ENCODE peak calls at places on chromosomes 12 and 14, in seven cellular contexts. E, W, A, V, O, X and F are unnamed samples.

GRCh38 chr12:110337912-110338710 is 57.1 kb downstream of the ATP2A2 start:
- DNase-seq in E (no peak), X (no peak), V (peak), O (no peak), W (no peak), A (no peak), F (no peak)

GRCh38 chr12:31033681-31034080 is 40.0 kb upstream of the DDX11 start:
- DNase-seq in V (no peak), A (no peak), W (no peak), O (no peak), E (no peak), X (no peak), F (no peak)

GRCh38 chr14:21997300-21997699 is 323.7 kb upstream of the OR4E1 start:
- DNase-seq in O (peak), A (no peak), E (no peak), X (no peak), V (peak), W (peak), F (peak)

GRCh38 chr14:49173765-49174373 is 412.3 kb downstream of the RPS29 start:
- DNase-seq in V (peak), E (peak), A (peak), O (peak), W (peak), X (peak), F (peak)

GRCh38 chr14:67522270-67522669 is 10.8 kb upstream of the PLEKHH1 start:
- DNase-seq in E (no peak), W (no peak), V (no peak), O (no peak), X (no peak), A (no peak), F (no peak)

GRCh38 chr12:14948672-14949071 is 10.3 kb upstream of the ERP27 start:
- DNase-seq in E (peak), O (no peak), X (no peak), V (no peak), W (no peak), A (no peak), F (peak)

GRCh38 chr12:92621833-92622232 is 81.0 kb upstream of the PLEKHG7 start:
- DNase-seq in A (no peak), V (no peak), E (no peak), X (no peak), O (no peak), W (no peak), F (no peak)

GRCh38 chr14:55545779-55546178 is 34.2 kb upstream of the KTN1 start:
- DNase-seq in O (no peak), X (no peak), W (no peak), E (no peak), A (no peak), V (no peak), F (no peak)

GRCh38 chr12:74903522-74903921 is 306.1 kb downstream of the KCNC2 start:
- DNase-seq in W (peak), V (peak), O (peak), E (no peak), X (peak), A (no peak), F (peak)

GRCh38 chr12:94149781-94150482 is 1.6 kb downstream of the PLXNC1 start:
- DNase-seq in O (no peak), E (no peak), X (no peak), W (peak), A (no peak), V (no peak), F (no peak)

GRCh38 chr12:6684609-6685008 is 4.6 kb downstream of the ZNF384 start:
- DNase-seq in W (peak), A (peak), O (peak), V (peak), E (no peak), X (no peak), F (peak)

GRCh38 chr12:105334001-105334400 is 3.5 kb downstream of the C12orf75 start:
- DNase-seq in A (no peak), E (no peak), X (no peak), W (no peak), O (no peak), V (no peak), F (peak)

GRCh38 chr12:116539905-116540482 is 19.2 kb upstream of the MAP1LC3B2 start:
- DNase-seq in W (peak), E (no peak), V (no peak), O (no peak), A (no peak), X (no peak), F (no peak)

GRCh38 chr12:44835641-44836379 is 40.3 kb downstream of the NELL2 start:
- DNase-seq in V (no peak), O (no peak), W (no peak), E (no peak), A (no peak), X (no peak), F (no peak)

GRCh38 chr14:100446572-100446971 is 123.4 kb downstream of the SLC25A47 start:
- DNase-seq in A (peak), V (no peak), X (peak), W (peak), E (no peak), O (no peak), F (peak)

GRCh38 chr12:13203028-13203922 is 6.7 kb downstream of the EMP1 start:
- DNase-seq in A (no peak), X (peak), V (no peak), W (peak), E (no peak), O (no peak), F (no peak)

GRCh38 chr14:61749867-61750266 is 12.4 kb upstream of the SNAPC1 start:
- DNase-seq in V (peak), O (no peak), A (peak), E (no peak), X (no peak), W (no peak), F (peak)

GRCh38 chr12:112869091-112869490 is 37.7 kb upstream of the OAS1 start:
- DNase-seq in A (no peak), W (no peak), X (no peak), E (no peak), O (no peak), V (no peak), F (no peak)

GRCh38 chr14:24273422-24273998 is 2.1 kb upstream of the RABGGTA start:
- DNase-seq in A (no peak), E (no peak), W (no peak), O (no peak), X (no peak), V (peak), F (peak)

GRCh38 chr12:130961921-130962326 is 8.2 kb downstream of the ADGRD1 start:
- DNase-seq in O (no peak), X (no peak), A (no peak), W (no peak), V (no peak), E (no peak), F (no peak)

GRCh38 chr14:55373784-55374725 is 37.6 kb downstream of the ATG14 start:
- DNase-seq in O (peak), E (peak), V (no peak), A (no peak), X (no peak), W (no peak), F (no peak)

GRCh38 chr14:83706555-83706954 is 1823.4 kb upstream of the FLRT2 start:
- DNase-seq in W (peak), V (no peak), X (peak), O (no peak), E (no peak), A (no peak), F (no peak)

GRCh38 chr12:82817368-82817767 is 130.7 kb downstream of the TMTC2 start:
- DNase-seq in E (no peak), A (no peak), X (no peak), O (no peak), V (no peak), W (no peak), F (no peak)
- TF ChIP-seq SP1 in E (no peak), A (no peak), X (no peak), O (no peak), V (no peak), W (no peak), F (no peak)

DNA sequence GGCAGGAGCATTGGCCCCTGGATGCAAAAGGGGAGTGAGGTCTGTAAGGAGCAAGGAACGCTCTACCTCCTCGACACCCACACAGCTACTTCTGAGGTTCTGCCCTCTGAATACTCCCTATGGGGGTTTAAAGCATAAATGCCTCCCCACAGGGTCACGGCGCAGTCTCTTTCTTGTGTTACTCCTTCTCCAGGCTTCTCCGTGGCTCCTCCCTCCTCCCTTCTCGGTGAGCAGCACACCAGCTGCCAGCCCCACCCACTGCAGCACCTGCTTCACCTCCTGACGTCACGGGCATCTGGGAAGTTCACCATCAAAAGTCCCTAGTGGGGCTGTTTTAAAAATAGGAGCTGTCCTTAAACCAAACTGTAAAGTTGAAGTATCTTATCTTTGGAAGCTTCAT is 67.3 kb downstream of the SPTB start:
- DNase-seq in E (no peak), V (no peak), X (no peak), W (peak), A (peak), O (peak), F (no peak)
- TF ChIP-seq SP1 in E (no peak), V (no peak), X (no peak), W (no peak), A (no peak), O (no peak), F (no peak)

GRCh38 chr14:105466491-105467248 is 8.0 kb upstream of the CRIP2 start:
- DNase-seq in V (no peak), O (no peak), W (no peak), E (no peak), A (no peak), X (no peak), F (no peak)

GRCh38 chr14:105467942-105468471 is 6.6 kb upstream of the CRIP2 start:
- DNase-seq in A (no peak), X (no peak), O (no peak), E (no peak), W (no peak), V (no peak), F (no peak)

GRCh38 chr14:105464501-105464900 is 10.1 kb upstream of the CRIP2 start:
- DNase-seq in O (no peak), X (no peak), E (no peak), V (no peak), A (no peak), W (no peak), F (no peak)

GRCh38 chr14:105467249-105467941 is 7.2 kb upstream of the CRIP2 start:
- DNase-seq in X (no peak), E (no peak), V (no peak), W (no peak), A (no peak), O (no peak), F (no peak)

GRCh38 chr14:105465209-105466031 is 9.2 kb upstream of the CRIP2 start:
- DNase-seq in O (no peak), E (no peak), W (peak), A (no peak), X (no peak), V (no peak), F (no peak)
- TF ChIP-seq SP1 in O (no peak), E (no peak), W (no peak), A (no peak), X (no peak), V (no peak), F (no peak)

DNA sequence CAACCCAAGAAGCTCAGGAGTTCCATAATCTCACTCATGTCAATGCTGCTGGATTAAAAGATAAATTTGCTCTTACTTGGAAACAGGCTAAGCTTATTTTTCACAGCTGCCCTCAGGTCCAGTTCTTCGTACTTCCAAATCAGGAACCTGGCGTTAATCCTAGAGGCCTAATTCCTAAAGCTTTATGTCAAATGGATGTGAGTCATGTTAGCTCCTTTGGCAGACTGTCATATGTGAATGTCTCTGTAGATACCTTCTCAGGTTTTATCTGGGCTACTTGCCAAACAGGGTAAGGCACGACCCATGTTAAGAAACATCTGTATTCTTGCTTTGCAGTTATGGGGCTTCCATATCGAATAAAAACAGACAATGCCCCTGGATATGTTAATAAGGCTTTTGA is 504.6 kb downstream of the ALG10 start:
- DNase-seq in W (no peak), O (no peak), X (no peak), A (no peak), E (no peak), V (no peak), F (no peak)
- TF ChIP-seq SP1 in W (no peak), O (no peak), X (no peak), A (no peak), E (no peak), V (no peak), F (no peak)

GRCh38 chr12:29043069-29043468 is 106.0 kb upstream of the FAR2 start:
- DNase-seq in X (no peak), A (no peak), E (no peak), W (no peak), V (no peak), O (no peak), F (no peak)

GRCh38 chr12:29039013-29039412 is 110.1 kb upstream of the FAR2 start:
- DNase-seq in V (no peak), X (no peak), O (no peak), A (no peak), W (no peak), E (no peak), F (no peak)

GRCh38 chr12:29044799-29045198 is 104.3 kb upstream of the FAR2 start:
- DNase-seq in A (no peak), X (no peak), O (no peak), V (no peak), E (no peak), W (no peak), F (no peak)

GRCh38 chr12:29041621-29042020 is 107.5 kb upstream of the FAR2 start:
- DNase-seq in E (no peak), V (no peak), X (no peak), W (no peak), A (no peak), O (peak), F (peak)
- TF ChIP-seq SP1 in E (no peak), V (no peak), X (no peak), W (no peak), A (no peak), O (peak), F (no peak)